ENCODE peak calls at places on chromosomes 3 and 15, in eight cellular contexts. T is T-helper 17 cell; B is stimulated activated effector memory CD8-positive, alpha-beta T cell treated with anti-CD3 and anti-CD28 coated beads, Interleukin-12 subunit alpha, Interleukin-12 subunit beta, amount 100 ng/mL, for 72 hours; J is NCI-H1694 treated with DMSO at 0.1 percent for 48 hours; Q is activated effector memory CD4-positive, alpha-beta T cell treated with anti-CD3 and anti-CD28 coated beads, Interleukin-2, amount 50 U/mL, for 16 hours; V is GM04503; O is fibroblast of pulmonary artery; L is activated T-cell treated with anti-CD3 and anti-CD28 coated beads, Interleukin-2, amount 50 U/mL, for 72 hours. P is an unnamed sample.

GRCh38 chr3:9301798-9302197 is 52.4 kb upstream of the SRGAP3 start:
- DNase-seq in V (no peak), Q (no peak), L (no peak), B (peak), J (no peak), T (no peak), O (no peak), P (no peak)

GRCh38 chr3:13537926-13538325 is 11.0 kb upstream of the FBLN2 start:
- DNase-seq in O (peak), T (no peak), V (peak), J (no peak), L (no peak), B (no peak), Q (no peak), P (no peak)

GRCh38 chr15:77421370-77421700 is 647 bp downstream of the HMG20A start:
- DNase-seq in Q (peak), T (no peak), O (no peak), B (no peak), L (peak), J (no peak), V (no peak), P (no peak)

GRCh38 chr15:93331545-93332117 is 242.6 kb upstream of the RGMA start:
- DNase-seq in V (no peak), B (no peak), J (peak), O (no peak), L (no peak), T (no peak), Q (no peak), P (no peak)

GRCh38 chr3:119639494-119640350 is 20.7 kb downstream of the POPDC2 start:
- DNase-seq in B (no peak), Q (no peak), L (peak), J (no peak), T (no peak), O (no peak), V (no peak), P (no peak)

GRCh38 chr15:39312984-39313383 is 267.9 kb upstream of the THBS1 start:
- DNase-seq in B (no peak), L (no peak), Q (no peak), J (peak), V (no peak), T (no peak), O (peak), P (no peak)

GRCh38 chr3:126782554-126782953 is 78.5 kb downstream of the CHCHD6 start:
- DNase-seq in T (no peak), O (peak), B (no peak), L (no peak), Q (no peak), J (no peak), V (peak), P (no peak)

GRCh38 chr15:57472861-57473260 is 96.6 kb downstream of the CGNL1 start:
- DNase-seq in B (no peak), V (peak), J (no peak), L (no peak), T (no peak), O (no peak), Q (no peak), P (no peak)

GRCh38 chr3:151197981-151198767 is 4.8 kb downstream of the GPR171 start:
- DNase-seq in O (peak), L (no peak), Q (no peak), T (no peak), B (no peak), J (no peak), V (no peak), P (no peak)

GRCh38 chr15:34850121-34850520 is 54.8 kb upstream of the ACTC1 start:
- DNase-seq in V (no peak), J (no peak), L (no peak), O (no peak), T (no peak), Q (no peak), B (no peak), P (no peak)

GRCh38 chr15:62533687-62534086 is 368.6 kb upstream of the C2CD4B start:
- DNase-seq in O (no peak), Q (no peak), B (no peak), T (no peak), V (no peak), J (peak), L (no peak), P (no peak)

GRCh38 chr3:71584216-71585061 is 911 bp upstream of the FOXP1 start:
- DNase-seq in T (no peak), Q (peak), L (peak), J (no peak), O (peak), B (peak), V (no peak), P (peak)

GRCh38 chr15:25810154-25810553 is 53.0 kb downstream of the ATP10A start:
- DNase-seq in L (no peak), T (no peak), Q (no peak), O (no peak), B (no peak), V (no peak), J (no peak), P (no peak)

GRCh38 chr3:89300976-89301375 is 193.6 kb downstream of the EPHA3 start:
- DNase-seq in B (no peak), Q (no peak), T (no peak), V (no peak), L (no peak), J (no peak), O (no peak), P (no peak)

GRCh38 chr15:70498096-70498626 is 265.2 kb downstream of the UACA start:
- DNase-seq in J (no peak), L (no peak), O (no peak), Q (no peak), B (no peak), V (no peak), T (no peak), P (no peak)

GRCh38 chr3:57738406-57738805 is 17.7 kb upstream of the SLMAP start:
- DNase-seq in Q (no peak), J (no peak), V (no peak), T (no peak), B (no peak), O (no peak), L (no peak), P (no peak)

GRCh38 chr3:4264040-4264439 is 39.1 kb upstream of the SETMAR start:
- DNase-seq in Q (no peak), J (no peak), L (no peak), V (no peak), B (no peak), T (no peak), O (no peak), P (no peak)

GRCh38 chr15:75589071-75589470 is 10.0 kb upstream of the PTPN9 start:
- DNase-seq in B (no peak), T (no peak), Q (no peak), L (no peak), J (no peak), V (no peak), O (no peak), P (no peak)

GRCh38 chr3:116446037-116446436 is 750 bp upstream of the LSAMP start:
- DNase-seq in J (no peak), B (no peak), T (no peak), V (no peak), L (no peak), Q (no peak), O (no peak), P (no peak)

GRCh38 chr15:98866503-98866902 is 141.1 kb downstream of the PGPEP1L start:
- DNase-seq in B (no peak), V (no peak), Q (no peak), O (peak), L (no peak), J (no peak), T (no peak), P (no peak)

P was measured in cardiac septum.